ENCODE peak calls at places on chromosomes 6 and 20, in four cellular contexts. G is HCT116; K is CD8-positive, alpha-beta T cell; M is AG04450. A is an unnamed sample.

GRCh38 chr6:25219147-25219546 is 60.0 kb upstream of the CARMIL1 start:
- DNase-seq in G (no peak), K (no peak), M (no peak), A (no peak)

GRCh38 chr20:48205786-48206185 is 420.5 kb upstream of the SULF2 start:
- DNase-seq in G (no peak), K (no peak), M (no peak), A (no peak)

GRCh38 chr6:150129616-150130505 is 13.0 kb upstream of the PPP1R14C start:
- DNase-seq in G (no peak), K (no peak), M (no peak), A (no peak)

GRCh38 chr6:105545947-105546710 is 143.2 kb upstream of the PREP start:
- DNase-seq in G (no peak), K (no peak), M (no peak), A (no peak)

GRCh38 chr20:61387204-61387958 is 135.3 kb downstream of the CDH4 start:
- DNase-seq in G (no peak), K (no peak), M (no peak), A (no peak)

GRCh38 chr20:49615401-49616153 is 47.6 kb upstream of the PTGIS start:
- DNase-seq in G (no peak), K (no peak), M (no peak), A (peak)

GRCh38 chr6:94272327-94272726 is 853.0 kb upstream of the EPHA7 start:
- DNase-seq in G (no peak), K (no peak), M (no peak), A (no peak)

GRCh38 chr6:119881416-119881815 is 531.9 kb upstream of the MAN1A1 start:
- DNase-seq in G (no peak), K (no peak), M (no peak), A (no peak)

GRCh38 chr20:36645998-36646397 is at the start of gene SLA2:
- DNase-seq in G (no peak), K (peak), M (no peak), A (peak)

GRCh38 chr20:25380945-25381614 is 9.6 kb downstream of the ABHD12 start:
- DNase-seq in G (no peak), K (no peak), M (no peak), A (no peak)

GRCh38 chr6:39707962-39708683 is 17.1 kb downstream of the KIF6 start:
- DNase-seq in G (no peak), K (no peak), M (no peak), A (no peak)

GRCh38 chr6:159084493-159085091 is 39.8 kb upstream of the TAGAP start:
- DNase-seq in G (no peak), K (no peak), M (no peak), A (no peak)

GRCh38 chr6:117233146-117233545 is 32.2 kb upstream of the VGLL2 start:
- DNase-seq in G (no peak), K (no peak), M (no peak), A (no peak)

GRCh38 chr20:19775353-19776201 is 17.5 kb downstream of the RIN2 start:
- DNase-seq in G (no peak), K (no peak), M (no peak), A (no peak)

GRCh38 chr6:52162940-52163908 is 23.0 kb upstream of the IL17A start:
- DNase-seq in G (peak), K (no peak), M (peak), A (no peak)

GRCh38 chr20:17541996-17542395 is 10.8 kb upstream of the BFSP1 start:
- DNase-seq in G (no peak), K (no peak), M (no peak), A (no peak)

GRCh38 chr20:15113374-15113773 is 776.0 kb upstream of the FLRT3 start:
- DNase-seq in G (no peak), K (no peak), M (no peak), A (no peak)

GRCh38 chr6:168698923-168699322 is 257.9 kb downstream of the SMOC2 start:
- DNase-seq in G (no peak), K (no peak), M (no peak), A (no peak)

GRCh38 chr6:152459245-152459644 is 177.9 kb downstream of the SYNE1 start:
- DNase-seq in G (no peak), K (no peak), M (no peak), A (no peak)

GRCh38 chr6:5645903-5646302 is 360.8 kb downstream of the NRN1 start:
- DNase-seq in G (no peak), K (no peak), M (no peak), A (no peak)

GRCh38 chr6:37491161-37491829 is 8.4 kb downstream of the CCDC167 start:
- DNase-seq in G (no peak), K (no peak), M (no peak), A (peak)

GRCh38 chr6:130381459-130382380 is 15.9 kb downstream of the TMEM200A start:
- DNase-seq in G (no peak), K (peak), M (no peak), A (no peak)

GRCh38 chr6:133707456-133707855 is 181.5 kb upstream of the TCF21 start:
- DNase-seq in G (no peak), K (no peak), M (peak), A (no peak)

GRCh38 chr6:140041056-140041455 is 666.6 kb upstream of the CITED2 start:
- DNase-seq in G (no peak), K (no peak), M (no peak), A (no peak)

GRCh38 chr6:46734867-46735719 is at the start of gene PLA2G7:
- DNase-seq in G (no peak), K (no peak), M (no peak), A (peak)

GRCh38 chr6:80366721-80367120 is 260.2 kb downstream of the BCKDHB start:
- DNase-seq in G (no peak), K (no peak), M (peak), A (no peak)

DNA sequence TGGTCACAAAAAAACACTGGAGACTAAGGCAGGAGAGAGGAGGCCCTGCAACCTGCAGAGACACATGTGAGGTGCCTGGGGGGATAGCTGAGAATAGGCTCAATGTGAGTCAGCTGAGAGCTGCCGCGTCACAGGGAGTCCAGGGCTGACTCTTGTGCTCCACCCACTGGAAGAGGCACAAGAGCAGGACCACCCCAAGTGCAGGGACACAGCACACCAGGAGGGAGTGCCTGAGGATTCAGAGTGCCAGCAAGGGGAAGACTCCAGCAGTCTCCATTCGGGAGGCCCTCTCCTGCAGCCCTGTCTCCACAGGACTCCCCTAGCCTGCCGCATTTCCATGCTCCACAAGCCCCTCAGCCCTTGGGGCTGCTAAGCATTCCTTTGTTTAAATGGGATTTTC is 105.5 kb downstream of the HUS1B start:
- DNase-seq in G (no peak), K (no peak), M (no peak), A (no peak)
- TF ChIP-seq CTCF in G (no peak), K (no peak), M (peak), A (no peak)

GRCh38 chr6:26257272-26257671 is 107.7 kb upstream of the BTN3A2 start:
- DNase-seq in G (no peak), K (no peak), M (no peak), A (no peak)

GRCh38 chr6:26260791-26261484 is 104.1 kb upstream of the BTN3A2 start:
- DNase-seq in G (no peak), K (no peak), M (no peak), A (no peak)

GRCh38 chr6:26254666-26255176 is 110.3 kb upstream of the BTN3A2 start:
- DNase-seq in G (no peak), K (no peak), M (no peak), A (no peak)

GRCh38 chr6:26260110-26260637 is 104.8 kb upstream of the BTN3A2 start:
- DNase-seq in G (no peak), K (no peak), M (no peak), A (no peak)

DNA sequence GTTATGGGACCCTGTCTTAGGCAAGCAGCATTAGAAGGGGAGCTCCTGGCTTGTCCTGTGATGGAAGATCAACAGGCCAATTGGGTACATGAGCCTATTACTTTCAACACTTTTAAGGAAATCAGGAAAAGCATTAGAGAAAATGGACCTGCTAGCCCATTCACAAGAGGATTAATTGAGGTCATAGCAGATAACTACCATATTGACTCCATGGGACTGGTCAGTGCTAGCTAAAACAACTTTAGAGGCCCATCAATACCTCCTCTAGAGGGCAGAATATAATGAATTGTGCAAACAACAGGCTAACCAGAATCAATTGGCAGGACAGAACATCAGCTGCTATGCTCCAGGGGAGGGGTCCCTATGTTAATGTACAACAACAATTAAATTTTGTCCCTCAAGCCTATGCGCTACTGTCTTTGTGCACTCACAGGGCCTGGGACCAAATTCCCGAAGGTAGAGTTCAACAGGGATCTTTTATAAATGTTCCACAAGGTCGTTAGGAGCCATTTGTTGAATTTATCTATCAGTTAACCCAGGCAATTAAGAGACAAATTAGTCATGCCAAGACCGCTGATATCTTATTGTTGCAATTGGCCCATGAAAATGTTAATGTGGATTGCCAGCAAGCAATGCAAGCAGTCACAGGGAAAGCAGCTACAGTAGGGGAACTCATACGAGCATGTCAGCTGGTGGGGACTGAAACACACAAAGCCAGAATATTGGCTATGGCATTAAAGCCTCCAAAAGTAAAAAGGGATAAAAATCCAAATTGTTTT is 106.6 kb upstream of the BTN3A2 start:
- DNase-seq in G (no peak), K (no peak), M (no peak), A (no peak)
- TF ChIP-seq CTCF in G (peak), K (no peak), M (peak), A (peak)

GRCh38 chr20:38935285-38935684 is 9.1 kb downstream of the FAM83D start:
- DNase-seq in G (no peak), K (no peak), M (no peak), A (no peak)
- TF ChIP-seq CTCF in G (peak), K (no peak), M (peak), A (no peak)

GRCh38 chr20:9458075-9458818 is 56.1 kb upstream of the LAMP5 start:
- DNase-seq in G (peak), K (no peak), M (no peak), A (peak)
- TF ChIP-seq CTCF in G (peak), K (no peak), M (peak), A (peak)